ENCODE peak calls at places on chromosomes 11 and 22, in six cellular contexts. R, T, U, C, L and Z are unnamed samples.

GRCh38 chr11:72354356-72355115 is 79.8 kb downstream of the CLPB start:
- DNase-seq in L (no peak), U (no peak), C (no peak), T (no peak), R (no peak), Z (no peak)

GRCh38 chr11:72316984-72317383 is 73.0 kb upstream of the PHOX2A start:
- DNase-seq in L (no peak), U (no peak), R (no peak), C (no peak), T (no peak), Z (no peak)

GRCh38 chr22:28923826-28924732 is 40.7 kb downstream of the ZNRF3 start:
- DNase-seq in L (no peak), U (no peak), C (peak; percentile 98), R (peak; percentile 80), T (peak; percentile 55), Z (peak; percentile 62)

GRCh38 chr11:68384530-68385081 is 72.2 kb downstream of the LRP5 start:
- DNase-seq in L (no peak), U (no peak), T (no peak), R (no peak), C (no peak), Z (no peak)

GRCh38 chr11:78567209-78567608 is 7.5 kb downstream of the NARS2 start:
- DNase-seq in U (no peak), T (no peak), L (no peak), C (no peak), R (no peak), Z (no peak)

GRCh38 chr11:27909386-27909785 is 198.6 kb downstream of the KIF18A start:
- DNase-seq in U (peak; percentile 1), C (no peak), T (no peak), L (no peak), R (no peak), Z (no peak)

GRCh38 chr11:88709567-88709966 is 356.2 kb downstream of the GRM5 start:
- DNase-seq in T (no peak), U (no peak), R (no peak), C (no peak), L (no peak), Z (peak; percentile 14)

GRCh38 chr11:122850076-122850631 is 11.9 kb downstream of the CRTAM start:
- DNase-seq in L (no peak), U (no peak), T (no peak), R (no peak), C (no peak), Z (no peak)

GRCh38 chr11:108589136-108589535 is 4.4 kb downstream of the EXPH5 start:
- DNase-seq in U (no peak), T (no peak), C (no peak), L (no peak), R (peak; percentile 75), Z (no peak)

GRCh38 chr11:119130662-119131061 is 9.3 kb downstream of the HINFP start:
- DNase-seq in C (peak; percentile 56), R (no peak), U (no peak), L (no peak), T (no peak), Z (no peak)

GRCh38 chr22:49163258-49163959 is 664.3 kb downstream of the BRD1 start:
- DNase-seq in C (no peak), T (no peak), L (no peak), U (no peak), R (no peak), Z (no peak)

DNA sequence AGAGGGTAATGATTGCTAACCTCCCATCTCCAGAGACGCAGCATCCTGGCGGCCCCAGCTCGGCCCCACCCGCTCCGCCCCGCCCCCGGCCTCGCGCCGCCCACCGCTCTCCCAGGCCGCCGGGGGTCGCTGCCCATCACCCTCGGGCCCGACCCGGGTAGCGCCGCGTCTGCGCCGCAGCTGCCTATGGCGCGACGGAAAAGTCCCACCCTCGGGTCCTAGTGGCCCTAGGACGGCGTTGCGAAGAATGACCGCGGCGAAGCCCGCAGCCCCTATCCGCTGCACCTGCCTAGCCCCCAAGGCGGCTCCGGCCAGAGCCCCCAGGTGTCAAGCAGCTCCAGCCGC is 457 bp downstream of the CPSF7 start:
- DNase-seq in T (peak; percentile 15), L (peak; percentile 86), C (peak; percentile 66), U (peak; percentile 84), R (peak; percentile 95), Z (peak; percentile 59)
- TF ChIP-seq JUND in T (no peak), L (no peak), C (no peak), U (no peak), R (no peak), Z (no peak)

GRCh38 chr22:26444777-26445176 is 15.7 kb downstream of the ASPHD2 start:
- DNase-seq in R (no peak), U (no peak), T (no peak), C (no peak), L (no peak), Z (peak; percentile 2)
- TF ChIP-seq JUND in R (no peak), U (no peak), T (no peak), C (no peak), L (no peak), Z (no peak)

GRCh38 chr11:118113031-118113430 is 26.3 kb upstream of the SMIM35 start:
- DNase-seq in T (no peak), R (no peak), C (no peak), L (no peak), U (no peak), Z (no peak)

GRCh38 chr11:118120793-118121192 is 31.8 kb downstream of the SCN4B start:
- DNase-seq in U (no peak), R (no peak), L (no peak), C (no peak), T (no peak), Z (no peak)

GRCh38 chr11:118115048-118115447 is 28.3 kb upstream of the SMIM35 start:
- DNase-seq in T (no peak), C (no peak), U (no peak), L (no peak), R (no peak), Z (no peak)

GRCh38 chr11:118114266-118114665 is 27.5 kb upstream of the SMIM35 start:
- DNase-seq in U (no peak), L (no peak), R (no peak), T (no peak), C (no peak), Z (no peak)

DNA sequence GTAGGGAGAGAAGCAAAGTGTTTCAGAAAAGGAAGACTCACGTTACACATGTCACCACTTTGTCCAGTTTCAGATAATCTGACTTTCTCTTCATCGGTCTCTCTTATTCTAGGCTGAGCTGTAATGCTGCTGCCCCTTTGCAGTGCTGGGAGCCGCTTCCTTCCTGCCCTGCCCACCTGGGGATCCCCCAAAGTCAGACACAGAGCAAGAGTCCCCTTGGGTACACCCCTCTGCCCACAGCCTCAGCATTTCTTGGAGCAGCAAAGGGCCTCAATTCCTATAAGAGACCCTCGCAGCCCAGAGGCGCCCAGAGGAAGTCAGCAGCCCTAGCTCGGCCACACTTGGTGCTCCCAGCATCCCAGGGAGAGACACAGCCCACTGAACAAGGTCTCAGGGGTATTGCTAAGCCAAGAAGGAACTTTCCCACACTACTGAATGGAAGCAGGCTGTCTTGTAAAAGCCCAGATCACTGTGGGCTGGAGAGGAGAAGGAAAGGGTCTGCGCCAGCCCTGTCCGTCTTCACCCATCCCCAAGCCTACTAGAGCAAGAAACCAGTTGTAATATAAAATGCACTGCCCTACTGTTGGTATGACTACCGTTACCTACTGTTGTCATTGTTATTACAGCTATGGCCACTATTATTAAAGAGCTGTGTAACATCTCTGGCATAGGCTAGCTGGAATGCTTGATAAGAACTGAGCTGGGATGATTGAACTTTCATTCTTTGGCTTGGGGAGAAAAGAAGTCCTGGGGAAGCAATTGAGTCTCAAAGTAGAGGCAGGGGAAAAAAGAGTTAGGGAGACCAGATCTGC is 31.2 kb upstream of the SMIM35 start:
- DNase-seq in U (no peak), C (no peak), R (no peak), L (no peak), T (no peak), Z (no peak)
- TF ChIP-seq JUND in U (no peak), C (no peak), R (no peak), L (no peak), T (no peak), Z (no peak)

DNA sequence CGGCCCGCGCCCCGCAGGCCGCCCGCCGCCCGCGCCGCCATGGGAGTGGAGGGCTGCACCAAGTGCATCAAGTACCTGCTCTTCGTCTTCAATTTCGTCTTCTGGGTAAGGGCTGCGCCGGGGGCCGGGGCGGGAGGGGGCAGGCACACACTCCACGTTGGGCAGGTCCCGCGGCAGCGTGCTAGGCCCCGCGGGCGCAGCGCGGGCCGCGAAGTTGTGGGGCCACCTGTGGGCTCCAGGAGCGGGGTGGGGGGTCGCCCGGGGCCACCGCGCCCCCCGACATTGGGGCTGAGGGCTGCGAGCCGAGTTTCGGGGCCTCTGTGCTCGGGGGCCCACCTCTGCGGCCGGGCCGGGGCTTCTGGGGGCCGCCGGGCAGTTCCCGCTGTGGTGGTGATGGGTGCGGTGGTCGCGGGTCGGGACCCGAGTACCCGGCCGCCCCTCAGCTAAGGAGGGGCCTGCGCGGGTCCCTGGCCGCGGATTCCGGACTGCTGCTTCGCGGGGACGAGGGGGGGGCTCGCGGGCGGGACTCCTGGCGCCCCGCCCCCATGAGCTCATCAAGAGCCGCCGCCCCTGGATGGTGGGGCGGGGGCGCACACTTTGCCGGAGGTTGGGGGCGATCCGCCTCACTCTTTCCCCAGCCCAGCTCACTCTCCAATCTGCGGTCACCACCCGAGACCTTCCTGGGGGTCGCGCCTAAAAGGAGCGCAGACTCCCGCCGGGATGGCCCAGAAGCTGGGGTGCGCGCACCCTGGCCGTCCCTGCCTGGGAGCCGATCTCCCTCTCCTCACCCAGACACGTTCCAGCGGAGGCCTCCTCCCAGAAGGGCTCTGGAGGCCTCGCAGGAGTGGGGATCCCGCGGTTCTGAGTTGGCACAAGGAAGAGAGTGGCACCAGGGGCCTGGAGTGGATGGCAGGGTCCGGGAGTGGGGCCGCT is 667 bp downstream of the CD81 start:
- DNase-seq in U (peak; percentile 77), L (peak; percentile 73), C (no peak), T (no peak), R (peak; percentile 95), Z (peak; percentile 52)
- TF ChIP-seq JUND in U (peak; percentile 62), L (no peak), C (no peak), T (no peak), R (no peak), Z (no peak)

GRCh38 chr22:37557321-37558001 is 2.8 kb upstream of the CDC42EP1 start:
- DNase-seq in C (peak; percentile 69), U (no peak), T (no peak), R (no peak), L (no peak), Z (no peak)
- TF ChIP-seq JUND in C (no peak), U (no peak), T (no peak), R (no peak), L (no peak), Z (no peak)

GRCh38 chr22:45531441-45531840 is 28.8 kb downstream of the FBLN1 start:
- DNase-seq in C (no peak), R (no peak), U (no peak), T (no peak), L (no peak), Z (no peak)
- TF ChIP-seq JUND in C (no peak), R (no peak), U (no peak), T (no peak), L (no peak), Z (no peak)

DNA sequence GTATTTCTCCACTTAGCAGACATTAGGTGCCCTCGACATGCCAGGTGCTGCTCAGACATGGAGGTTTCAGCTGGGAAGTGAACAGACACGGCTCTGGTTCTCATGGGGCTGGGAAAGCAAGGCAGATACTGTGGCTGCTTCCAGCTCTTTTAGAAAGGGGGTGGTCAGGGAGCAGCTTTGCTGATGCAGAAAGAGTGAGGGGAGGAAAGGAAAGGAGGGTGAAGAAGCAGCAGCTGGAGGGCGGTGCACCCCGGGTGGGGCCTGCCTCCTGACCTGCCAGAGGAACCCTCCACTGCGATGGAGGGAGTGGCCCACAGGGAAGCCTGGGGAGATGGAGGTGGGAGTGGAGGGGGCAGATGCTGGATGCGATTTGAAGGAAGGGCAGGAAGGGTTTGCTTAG is 76.8 kb downstream of the MORC2 start:
- DNase-seq in T (no peak), C (no peak), L (peak; percentile 27), R (peak; percentile 17), U (no peak), Z (no peak)
- TF ChIP-seq JUND in T (no peak), C (no peak), L (no peak), R (no peak), U (no peak), Z (no peak)